ENCODE peak calls at places on chromosomes 12 and 14, in eight cellular contexts. One of them, this sample, is unnamed.

GRCh38 chr12:63940295-63940997 is 95.9 kb downstream of the SRGAP1 start:
- DNase-seq in tibial nerve: no peak
- DNase-seq in Caco-2: no peak
- DNase-seq in mammary epithelial cell: no peak
- DNase-seq in GM12878: no peak
- DNase-seq in GM20000: no peak
- DNase-seq in cardiac fibroblast: peak; percentile 46
- DNase-seq in lung: no peak
- DNase-seq in this sample: no peak

GRCh38 chr12:87274594-87275245 is 754.5 kb downstream of the C12orf50 start:
- DNase-seq in tibial nerve: no peak
- DNase-seq in Caco-2: no peak
- DNase-seq in mammary epithelial cell: peak; percentile 7
- DNase-seq in GM12878: no peak
- DNase-seq in GM20000: no peak
- DNase-seq in cardiac fibroblast: peak; percentile 62
- DNase-seq in lung: no peak
- DNase-seq in this sample: no peak

GRCh38 chr12:54984602-54985376 is at the start of gene TESPA1:
- DNase-seq in tibial nerve: peak; percentile 56
- DNase-seq in Caco-2: no peak
- DNase-seq in mammary epithelial cell: no peak
- DNase-seq in GM12878: peak; percentile 90
- DNase-seq in GM20000: peak; percentile 81
- DNase-seq in cardiac fibroblast: peak; percentile 1
- DNase-seq in lung: peak; percentile 52
- DNase-seq in this sample: no peak

GRCh38 chr14:90382491-90383125 is 14.2 kb upstream of the CALM1 start:
- DNase-seq in tibial nerve: peak; percentile 61
- DNase-seq in Caco-2: peak; percentile 53
- DNase-seq in mammary epithelial cell: peak; percentile 59
- DNase-seq in GM12878: no peak
- DNase-seq in GM20000: peak; percentile 24
- DNase-seq in cardiac fibroblast: peak; percentile 86
- DNase-seq in lung: peak; percentile 69
- DNase-seq in this sample: no peak

GRCh38 chr14:49552630-49553029 is 33.5 kb downstream of the RPS29 start:
- DNase-seq in tibial nerve: no peak
- DNase-seq in Caco-2: no peak
- DNase-seq in mammary epithelial cell: no peak
- DNase-seq in GM12878: no peak
- DNase-seq in GM20000: no peak
- DNase-seq in cardiac fibroblast: no peak
- DNase-seq in lung: no peak
- DNase-seq in this sample: no peak

GRCh38 chr12:3231399-3231876 is 154.3 kb downstream of the TSPAN9 start:
- DNase-seq in tibial nerve: no peak
- DNase-seq in Caco-2: no peak
- DNase-seq in mammary epithelial cell: no peak
- DNase-seq in GM12878: no peak
- DNase-seq in GM20000: no peak
- DNase-seq in cardiac fibroblast: no peak
- DNase-seq in lung: no peak
- DNase-seq in this sample: no peak

GRCh38 chr14:69487226-69487625 is 2.7 kb downstream of the PLEKHD1 start:
- DNase-seq in tibial nerve: no peak
- DNase-seq in Caco-2: no peak
- DNase-seq in mammary epithelial cell: no peak
- DNase-seq in GM12878: no peak
- DNase-seq in GM20000: no peak
- DNase-seq in cardiac fibroblast: no peak
- DNase-seq in lung: no peak
- DNase-seq in this sample: peak; percentile 39

GRCh38 chr12:94458882-94459772 is 540 bp downstream of the CEP83 start:
- DNase-seq in tibial nerve: peak; percentile 6
- DNase-seq in Caco-2: no peak
- DNase-seq in mammary epithelial cell: peak; percentile 11
- DNase-seq in GM12878: no peak
- DNase-seq in GM20000: peak; percentile 14
- DNase-seq in cardiac fibroblast: peak; percentile 52
- DNase-seq in lung: no peak
- DNase-seq in this sample: no peak

GRCh38 chr12:131136539-131136872 is 182.8 kb downstream of the ADGRD1 start:
- DNase-seq in tibial nerve: no peak
- DNase-seq in Caco-2: no peak
- DNase-seq in mammary epithelial cell: no peak
- DNase-seq in GM12878: no peak
- DNase-seq in GM20000: no peak
- DNase-seq in cardiac fibroblast: no peak
- DNase-seq in lung: no peak
- DNase-seq in this sample: no peak

GRCh38 chr12:45575823-45576448 is 153.6 kb upstream of the ARID2 start:
- DNase-seq in tibial nerve: no peak
- DNase-seq in Caco-2: no peak
- DNase-seq in mammary epithelial cell: no peak
- DNase-seq in GM12878: peak; percentile 31
- DNase-seq in GM20000: peak; percentile 44
- DNase-seq in cardiac fibroblast: no peak
- DNase-seq in lung: no peak
- DNase-seq in this sample: no peak

GRCh38 chr14:73753043-73753886 is 39.1 kb upstream of the PNMA1 start:
- DNase-seq in tibial nerve: no peak
- DNase-seq in Caco-2: peak; percentile 64
- DNase-seq in mammary epithelial cell: no peak
- DNase-seq in GM12878: no peak
- DNase-seq in GM20000: peak; percentile 20
- DNase-seq in cardiac fibroblast: peak; percentile 61
- DNase-seq in lung: no peak
- DNase-seq in this sample: no peak

GRCh38 chr12:107521826-107522355 is 163.7 kb upstream of the PWP1 start:
- DNase-seq in tibial nerve: no peak
- DNase-seq in Caco-2: no peak
- DNase-seq in mammary epithelial cell: no peak
- DNase-seq in GM12878: no peak
- DNase-seq in GM20000: no peak
- DNase-seq in cardiac fibroblast: no peak
- DNase-seq in lung: no peak
- DNase-seq in this sample: no peak

GRCh38 chr12:89156862-89157262 is 195.4 kb downstream of the DUSP6 start:
- DNase-seq in tibial nerve: no peak
- DNase-seq in Caco-2: no peak
- DNase-seq in mammary epithelial cell: peak; percentile 32
- DNase-seq in GM12878: no peak
- DNase-seq in GM20000: no peak
- DNase-seq in cardiac fibroblast: peak; percentile 66
- DNase-seq in lung: no peak
- DNase-seq in this sample: no peak

GRCh38 chr12:46303039-46303666 is 34.3 kb upstream of the SLC38A1 start:
- DNase-seq in tibial nerve: peak; percentile 41
- DNase-seq in Caco-2: peak; percentile 39
- DNase-seq in mammary epithelial cell: peak; percentile 53
- DNase-seq in GM12878: peak; percentile 2
- DNase-seq in GM20000: peak; percentile 48
- DNase-seq in cardiac fibroblast: peak; percentile 58
- DNase-seq in lung: peak; percentile 45
- DNase-seq in this sample: no peak

GRCh38 chr12:64893961-64894360 is 69.5 kb downstream of the TBC1D30 start:
- DNase-seq in tibial nerve: no peak
- DNase-seq in Caco-2: no peak
- DNase-seq in mammary epithelial cell: peak; percentile 26
- DNase-seq in GM12878: no peak
- DNase-seq in GM20000: no peak
- DNase-seq in cardiac fibroblast: peak; percentile 10
- DNase-seq in lung: no peak
- DNase-seq in this sample: no peak

GRCh38 chr14:32940066-32940651 is 1.5 kb downstream of the NPAS3 start:
- DNase-seq in tibial nerve: no peak
- DNase-seq in Caco-2: no peak
- DNase-seq in mammary epithelial cell: no peak
- DNase-seq in GM12878: no peak
- DNase-seq in GM20000: no peak
- DNase-seq in cardiac fibroblast: peak; percentile 30
- DNase-seq in lung: no peak
- DNase-seq in this sample: no peak

GRCh38 chr14:96038558-96038919 is 623 bp upstream of the C14orf132 start:
- DNase-seq in tibial nerve: no peak
- DNase-seq in Caco-2: no peak
- DNase-seq in mammary epithelial cell: peak; percentile 25
- DNase-seq in GM12878: no peak
- DNase-seq in GM20000: no peak
- DNase-seq in cardiac fibroblast: no peak
- DNase-seq in lung: no peak
- DNase-seq in this sample: no peak

GRCh38 chr14:88168498-88169165 is 154.4 kb downstream of the KCNK10 start:
- DNase-seq in tibial nerve: peak; percentile 22
- DNase-seq in Caco-2: no peak
- DNase-seq in mammary epithelial cell: peak; percentile 17
- DNase-seq in GM12878: no peak
- DNase-seq in GM20000: peak; percentile 67
- DNase-seq in cardiac fibroblast: peak; percentile 56
- DNase-seq in lung: peak; percentile 38
- DNase-seq in this sample: no peak
- TF ChIP-seq CTCF in tibial nerve: peak; percentile 20
- TF ChIP-seq CTCF in Caco-2: peak; percentile 44
- TF ChIP-seq CTCF in mammary epithelial cell: peak; percentile 75
- TF ChIP-seq CTCF in GM12878: peak; percentile 87
- TF ChIP-seq CTCF in GM20000: peak; percentile 85
- TF ChIP-seq CTCF in cardiac fibroblast: peak; percentile 91
- TF ChIP-seq CTCF in lung: peak; percentile 68
- TF ChIP-seq CTCF in this sample: peak; percentile 71

GRCh38 chr14:104731925-104732294 is 7.9 kb downstream of the ADSS1 start:
- DNase-seq in tibial nerve: no peak
- DNase-seq in Caco-2: no peak
- DNase-seq in mammary epithelial cell: no peak
- DNase-seq in GM12878: no peak
- DNase-seq in GM20000: no peak
- DNase-seq in cardiac fibroblast: no peak
- DNase-seq in lung: no peak
- DNase-seq in this sample: no peak

GRCh38 chr14:104732355-104732804 is 8.4 kb downstream of the ADSS1 start:
- DNase-seq in tibial nerve: no peak
- DNase-seq in Caco-2: no peak
- DNase-seq in mammary epithelial cell: peak; percentile 40
- DNase-seq in GM12878: no peak
- DNase-seq in GM20000: no peak
- DNase-seq in cardiac fibroblast: peak; percentile 47
- DNase-seq in lung: peak; percentile 68
- DNase-seq in this sample: no peak

GRCh38 chr14:104729835-104730181 is 5.8 kb downstream of the ADSS1 start:
- DNase-seq in tibial nerve: no peak
- DNase-seq in Caco-2: no peak
- DNase-seq in mammary epithelial cell: no peak
- DNase-seq in GM12878: no peak
- DNase-seq in GM20000: no peak
- DNase-seq in cardiac fibroblast: no peak
- DNase-seq in lung: no peak
- DNase-seq in this sample: no peak

GRCh38 chr14:104730504-104730903 is 6.5 kb downstream of the ADSS1 start:
- DNase-seq in tibial nerve: no peak
- DNase-seq in Caco-2: no peak
- DNase-seq in mammary epithelial cell: no peak
- DNase-seq in GM12878: no peak
- DNase-seq in GM20000: no peak
- DNase-seq in cardiac fibroblast: no peak
- DNase-seq in lung: no peak
- DNase-seq in this sample: no peak

GRCh38 chr14:104731249-104731924 is 7.4 kb downstream of the ADSS1 start:
- DNase-seq in tibial nerve: no peak
- DNase-seq in Caco-2: peak; percentile 64
- DNase-seq in mammary epithelial cell: no peak
- DNase-seq in GM12878: no peak
- DNase-seq in GM20000: peak; percentile 44
- DNase-seq in cardiac fibroblast: no peak
- DNase-seq in lung: no peak
- DNase-seq in this sample: no peak
- TF ChIP-seq CTCF in tibial nerve: no peak
- TF ChIP-seq CTCF in Caco-2: peak; percentile 70
- TF ChIP-seq CTCF in mammary epithelial cell: peak; percentile 42
- TF ChIP-seq CTCF in GM12878: peak; percentile 40
- TF ChIP-seq CTCF in GM20000: no peak
- TF ChIP-seq CTCF in cardiac fibroblast: peak; percentile 37
- TF ChIP-seq CTCF in lung: no peak
- TF ChIP-seq CTCF in this sample: peak; percentile 70

DNA sequence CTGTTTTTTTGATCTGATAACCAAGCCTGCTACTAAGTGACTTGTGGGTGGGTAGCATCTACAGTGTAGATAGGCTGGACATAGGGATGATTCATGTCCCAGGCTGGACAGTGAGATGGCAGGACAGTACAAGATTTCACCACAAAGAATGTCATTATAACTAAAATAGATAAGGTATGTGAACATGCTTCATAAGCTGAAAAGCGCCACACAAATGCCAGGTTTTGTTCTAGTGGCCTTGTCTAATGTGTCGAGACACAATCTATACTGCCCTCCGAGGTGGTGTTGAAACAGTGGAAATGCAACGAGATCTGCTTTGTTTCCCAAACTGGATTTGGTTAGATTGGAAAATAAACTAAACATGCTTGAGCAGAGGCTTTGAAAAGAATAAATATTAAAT is 4.4 kb downstream of the LGALS3 start:
- DNase-seq in tibial nerve: no peak
- DNase-seq in Caco-2: no peak
- DNase-seq in mammary epithelial cell: peak; percentile 28
- DNase-seq in GM12878: no peak
- DNase-seq in GM20000: no peak
- DNase-seq in cardiac fibroblast: peak; percentile 64
- DNase-seq in lung: no peak
- DNase-seq in this sample: no peak
- TF ChIP-seq CTCF in tibial nerve: peak; percentile 48
- TF ChIP-seq CTCF in Caco-2: peak; percentile 25
- TF ChIP-seq CTCF in mammary epithelial cell: peak; percentile 40
- TF ChIP-seq CTCF in GM12878: peak; percentile 13
- TF ChIP-seq CTCF in GM20000: no peak
- TF ChIP-seq CTCF in cardiac fibroblast: no peak
- TF ChIP-seq CTCF in lung: no peak
- TF ChIP-seq CTCF in this sample: peak; percentile 77

DNA sequence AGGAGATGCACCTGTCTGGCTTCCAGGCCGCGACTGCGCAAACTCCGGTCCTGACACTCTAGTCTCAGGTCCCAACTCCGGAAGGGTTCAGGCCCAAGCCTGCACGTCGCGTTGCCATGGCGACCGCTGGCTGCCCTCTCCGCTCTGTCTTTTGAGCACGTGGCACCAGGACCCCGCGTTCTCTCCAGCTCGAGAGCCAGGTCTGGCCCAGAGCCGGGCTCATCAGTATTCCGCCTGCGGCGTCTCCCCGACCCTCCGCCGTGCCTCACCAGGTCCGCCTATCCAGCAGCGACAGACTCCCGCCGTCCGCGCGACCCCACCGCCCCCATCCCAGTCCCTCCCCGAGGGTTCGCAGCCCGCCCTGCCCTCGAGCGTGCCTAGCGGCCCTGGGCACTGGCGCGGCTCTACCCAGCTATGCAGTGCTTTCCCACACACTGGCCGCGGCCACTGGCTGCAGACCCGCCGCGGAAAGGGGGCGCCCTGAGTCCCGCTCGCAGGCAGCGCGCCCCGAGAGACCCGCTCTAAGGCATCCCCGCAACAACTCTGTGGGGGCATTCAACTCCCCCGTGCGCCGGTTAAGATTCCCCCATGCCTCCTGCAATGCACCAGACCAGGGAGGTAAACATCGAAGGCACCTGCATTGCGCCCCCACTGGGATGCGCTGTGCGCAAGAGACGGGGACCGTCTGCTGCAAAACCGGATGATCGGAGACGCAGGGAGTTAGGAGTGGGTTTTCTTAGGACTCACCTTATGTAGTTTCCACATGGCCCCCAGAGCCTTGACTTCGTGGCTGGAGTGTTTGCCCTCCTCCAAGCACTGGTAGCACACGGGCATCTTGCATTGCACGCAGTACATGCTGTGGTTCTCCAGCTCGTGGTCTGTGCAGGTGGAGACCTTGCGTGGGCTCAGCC is 1.3 kb downstream of the TRIM9 start:
- DNase-seq in tibial nerve: no peak
- DNase-seq in Caco-2: peak; percentile 32
- DNase-seq in mammary epithelial cell: peak; percentile 35
- DNase-seq in GM12878: no peak
- DNase-seq in GM20000: peak; percentile 67
- DNase-seq in cardiac fibroblast: no peak
- DNase-seq in lung: no peak
- DNase-seq in this sample: peak; percentile 93
- TF ChIP-seq CTCF in tibial nerve: peak; percentile 17
- TF ChIP-seq CTCF in Caco-2: no peak
- TF ChIP-seq CTCF in mammary epithelial cell: peak; percentile 44
- TF ChIP-seq CTCF in GM12878: peak; percentile 34
- TF ChIP-seq CTCF in GM20000: peak; percentile 16
- TF ChIP-seq CTCF in cardiac fibroblast: no peak
- TF ChIP-seq CTCF in lung: no peak
- TF ChIP-seq CTCF in this sample: peak; percentile 74